ENCODE peak calls at places on chromosomes 4 and X, in seven cellular contexts. C, N, L, Q, T, P and E are unnamed samples.
A peak's percentile ranks its signal among the peaks of the same experiment; 100 is the strongest.

GRCh38 chrX:143998261-143998660 is 114.4 kb downstream of the UBE2NL start:
- DNase-seq in C (no peak), T (no peak), Q (no peak), L (no peak), P (no peak), N (no peak), E (no peak)

GRCh38 chrX:46788902-46789301 is 30.0 kb upstream of the SLC9A7 start:
- DNase-seq in L (no peak), C (no peak), Q (no peak), P (no peak), N (peak; percentile 11), T (no peak), E (no peak)

GRCh38 chrX:3129256-3129655 is 88.0 kb downstream of the ARSF start:
- DNase-seq in Q (no peak), N (no peak), C (peak; percentile 7), T (no peak), L (no peak), P (peak; percentile 30), E (no peak)

GRCh38 chr4:7434766-7435150 is at the start of gene PSAPL1:
- DNase-seq in N (peak; percentile 38), P (peak; percentile 3), T (no peak), L (peak; percentile 67), C (peak; percentile 45), Q (no peak), E (peak; percentile 27)

GRCh38 chr4:107825072-107825789 is 499 bp downstream of the SGMS2 start:
- DNase-seq in Q (peak; percentile 25), P (peak; percentile 45), L (peak; percentile 57), T (peak; percentile 83), N (peak; percentile 64), C (peak; percentile 57), E (no peak)

GRCh38 chr4:53775381-53775780 is 184.1 kb upstream of the LNX1 start:
- DNase-seq in Q (no peak), L (no peak), N (no peak), P (no peak), T (no peak), C (no peak), E (no peak)

GRCh38 chrX:37834937-37835336 is 12.4 kb downstream of the DYNLT3 start:
- DNase-seq in Q (no peak), L (no peak), T (no peak), C (peak; percentile 6), N (no peak), P (no peak), E (no peak)

GRCh38 chr4:122140834-122141233 is 11.3 kb upstream of the BLTP1 start:
- DNase-seq in N (no peak), C (no peak), L (no peak), P (no peak), Q (no peak), T (no peak), E (no peak)

GRCh38 chrX:136214551-136214950 is 36.6 kb downstream of the MAP7D3 start:
- DNase-seq in L (no peak), T (no peak), N (no peak), P (peak; percentile 66), C (peak; percentile 42), Q (no peak), E (no peak)

GRCh38 chr4:17814140-17814539 is 3.4 kb downstream of the NCAPG start:
- DNase-seq in N (no peak), T (no peak), L (no peak), C (no peak), Q (no peak), P (peak; percentile 58), E (no peak)

GRCh38 chr4:184246426-184246825 is 28.8 kb upstream of the ENPP6 start:
- DNase-seq in Q (no peak), P (no peak), C (no peak), N (no peak), T (no peak), L (no peak), E (no peak)

GRCh38 chr4:47530801-47531200 is 45.7 kb downstream of the ATP10D start:
- DNase-seq in Q (no peak), N (no peak), P (no peak), T (no peak), L (no peak), C (no peak), E (no peak)

GRCh38 chr4:188175288-188175687 is 36.0 kb downstream of the TRIML1 start:
- DNase-seq in C (peak; percentile 28), Q (no peak), P (no peak), T (no peak), N (no peak), L (no peak), E (no peak)

GRCh38 chr4:158315706-158316105 is 105.4 kb downstream of the TMEM144 start:
- DNase-seq in P (peak; percentile 85), T (no peak), C (peak; percentile 21), N (no peak), Q (no peak), L (no peak), E (no peak)

GRCh38 chr4:102344520-102344954 is 745 bp downstream of the SLC39A8 start:
- DNase-seq in T (peak; percentile 75), L (peak; percentile 86), N (peak; percentile 68), Q (peak; percentile 8), C (no peak), P (peak; percentile 18), E (peak; percentile 53)

GRCh38 chr4:102693266-102693850 is 67.4 kb downstream of the MANBA start:
- DNase-seq in T (no peak), Q (no peak), C (peak; percentile 88), N (no peak), L (no peak), P (no peak), E (no peak)

GRCh38 chrX:131729295-131729694 is 185.4 kb downstream of the OR13H1 start:
- DNase-seq in Q (no peak), P (no peak), N (no peak), T (peak; percentile 94), L (no peak), C (no peak), E (no peak)

GRCh38 chrX:156001667-156002021 is 4.1 kb downstream of the IL9R start:
- DNase-seq in C (no peak), T (no peak), P (no peak), L (no peak), N (no peak), Q (no peak), E (no peak)

GRCh38 chr4:52869196-52869595 is 7.1 kb downstream of the RASL11B start:
- DNase-seq in N (no peak), P (peak; percentile 73), C (no peak), L (peak; percentile 94), Q (no peak), T (peak; percentile 70), E (peak; percentile 75)

GRCh38 chr4:139234258-139234657 is 45.8 kb downstream of the MGARP start:
- DNase-seq in T (no peak), N (peak; percentile 33), Q (no peak), L (no peak), C (no peak), P (no peak), E (no peak)

GRCh38 chr4:139227729-139228404 is 50.8 kb upstream of the ELF2 start:
- DNase-seq in C (no peak), Q (no peak), L (no peak), T (no peak), N (peak; percentile 24), P (no peak), E (no peak)

GRCh38 chr4:139229534-139230039 is 50.4 kb downstream of the MGARP start:
- DNase-seq in L (no peak), T (no peak), C (peak; percentile 56), P (peak; percentile 81), N (peak; percentile 79), Q (peak; percentile 60), E (no peak)

DNA sequence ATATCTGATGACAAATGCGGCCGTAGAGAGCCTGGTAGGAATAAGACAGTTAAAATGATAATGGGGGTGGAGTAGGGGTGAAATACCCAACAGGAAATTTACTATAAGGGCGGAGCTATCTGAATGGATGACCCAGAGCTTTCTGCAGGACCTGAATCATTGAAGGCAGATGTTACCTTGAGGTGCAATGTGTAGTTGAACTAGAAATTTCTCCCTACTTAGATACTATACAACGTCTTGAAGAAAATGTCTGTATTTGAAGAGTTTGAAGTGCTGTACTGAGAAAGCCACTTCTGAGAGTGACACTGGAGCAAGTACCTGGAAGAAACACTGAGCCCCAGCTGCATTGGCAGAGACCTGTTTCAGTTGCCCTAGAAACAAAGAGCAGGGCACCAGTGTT is 47.3 kb downstream of the MGARP start:
- DNase-seq in L (no peak), N (no peak), C (no peak), P (no peak), T (no peak), Q (no peak), E (no peak)
- H3K4me3 ChIP-seq in L (no peak overlapping the region), N (no peak overlapping the region), C (no peak overlapping the region), P (no peak overlapping the region), T (no peak overlapping the region), Q (no peak overlapping the region), E (no peak overlapping the region)

DNA sequence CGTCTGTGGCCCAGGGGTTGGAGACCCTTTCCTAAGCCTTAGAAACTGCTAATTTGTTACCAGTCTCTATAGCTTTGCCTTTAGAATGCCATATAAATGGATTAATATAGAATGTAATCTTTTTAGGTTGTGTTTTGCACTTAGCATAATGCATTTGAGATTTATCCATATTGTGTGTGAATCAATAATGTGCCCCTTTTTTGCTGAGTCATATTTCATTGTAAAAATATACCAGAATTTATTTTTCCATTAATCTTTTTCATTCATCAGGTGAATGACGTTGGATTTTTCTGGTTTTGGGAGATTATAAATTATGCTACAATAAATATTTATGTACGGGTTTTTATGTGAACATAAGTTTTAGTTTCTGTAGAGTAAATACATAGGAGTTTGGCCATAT is 478.8 kb upstream of the MAGEB18 start:
- DNase-seq in T (no peak), L (no peak), N (no peak), C (no peak), Q (no peak), P (no peak), E (no peak)
- H3K27me3 ChIP-seq in T (no peaks in the 10 kb centered on the region), L (no peaks in the 10 kb centered on the region), N (no peaks in the 10 kb centered on the region), C (no peaks in the 10 kb centered on the region), Q (no peaks in the 10 kb centered on the region), P (no peaks in the 10 kb centered on the region), E (no peaks in the 10 kb centered on the region)

GRCh38 chr4:23887173-23887572 is 2.7 kb downstream of the PPARGC1A start:
- DNase-seq in N (no peak), C (no peak), P (no peak), T (no peak), L (no peak), Q (no peak), E (no peak)
- H3K4me3 ChIP-seq in N (no peak overlapping the region), C (no peak overlapping the region), P (no peak overlapping the region), T (no peak overlapping the region), L (peak overlapping the region; percentile 94), Q (no peak overlapping the region), E (peak overlapping the region; percentile 67)

GRCh38 chr4:169795585-169795984 is 37.8 kb upstream of the HPF1 start:
- DNase-seq in Q (no peak), L (no peak), C (peak; percentile 66), T (no peak), P (no peak), N (peak; percentile 24), E (no peak)

GRCh38 chr4:169791064-169791463 is 33.3 kb upstream of the HPF1 start:
- DNase-seq in Q (no peak), N (no peak), C (peak; percentile 55), P (no peak), L (no peak), T (no peak), E (no peak)

DNA sequence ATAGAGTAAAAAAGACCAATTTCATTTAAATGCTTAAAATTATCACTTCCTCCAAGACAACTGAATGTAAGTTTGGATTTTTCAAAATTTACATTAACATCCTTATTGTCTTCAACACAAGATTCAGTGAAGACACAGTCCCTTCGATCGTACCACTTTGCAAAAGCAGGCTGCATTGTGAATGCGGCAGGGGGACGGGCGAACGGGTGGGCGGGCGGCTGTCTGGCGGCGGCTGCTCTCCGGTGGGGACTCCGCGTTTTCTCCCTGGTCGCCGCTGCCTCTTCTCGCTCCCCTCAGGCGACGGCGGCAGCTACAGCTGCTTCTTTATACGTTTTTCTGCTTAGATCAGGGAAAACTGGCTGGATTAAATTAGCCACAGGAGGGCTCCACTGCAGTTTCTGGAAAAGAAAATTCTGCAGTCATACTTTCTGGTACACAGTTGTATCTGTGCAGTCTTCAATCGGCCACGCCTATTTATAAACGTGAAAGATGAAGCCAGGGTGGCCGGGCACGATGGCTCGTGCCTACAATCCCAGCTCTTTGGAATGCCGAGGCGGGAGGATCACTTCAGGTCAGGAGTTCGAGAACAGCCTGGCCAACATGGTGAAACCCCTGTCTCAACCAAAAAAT is 33.9 kb upstream of the HPF1 start:
- DNase-seq in P (peak; percentile 71), C (peak; percentile 44), T (no peak), L (peak; percentile 54), Q (peak; percentile 40), N (peak; percentile 73), E (no peak)
- H3K27me3 ChIP-seq in P (peaks cover 4% of the 10 kb centered on the region), C (no peaks in the 10 kb centered on the region), T (peaks cover 4% of the 10 kb centered on the region), L (peaks cover 4% of the 10 kb centered on the region), Q (no peaks in the 10 kb centered on the region), N (peaks cover 11% of the 10 kb centered on the region), E (peaks cover 64% of the 10 kb centered on the region)